ENCODE peak calls at places on chromosomes 5 and 9, in six cellular contexts. One of them, this sample, is unnamed.

GRCh38 chr9:132478353-132478752 is 68.3 kb downstream of the CFAP77 start:
- DNase-seq in epithelial cell of esophagus: no peak
- DNase-seq in B cell: no peak
- DNase-seq in right atrium auricular region: no peak
- DNase-seq in dorsolateral prefrontal cortex: no peak
- DNase-seq in fibroblast of lung: no peak
- DNase-seq in this sample: no peak

GRCh38 chr9:115114541-115114940 is 3.4 kb downstream of the TNC start:
- DNase-seq in dorsolateral prefrontal cortex: no peak
- DNase-seq in fibroblast of lung: no peak
- DNase-seq in right atrium auricular region: no peak
- DNase-seq in epithelial cell of esophagus: no peak
- DNase-seq in B cell: no peak
- DNase-seq in this sample: no peak

GRCh38 chr9:106920701-106921283 is 57.8 kb downstream of the ZNF462 start:
- DNase-seq in B cell: no peak
- DNase-seq in dorsolateral prefrontal cortex: no peak
- DNase-seq in right atrium auricular region: no peak
- DNase-seq in epithelial cell of esophagus: peak; percentile 60
- DNase-seq in fibroblast of lung: peak; percentile 41
- DNase-seq in this sample: no peak

GRCh38 chr5:123033157-123033671 is 3.3 kb downstream of the PPIC start:
- DNase-seq in fibroblast of lung: no peak
- DNase-seq in right atrium auricular region: no peak
- DNase-seq in dorsolateral prefrontal cortex: no peak
- DNase-seq in B cell: no peak
- DNase-seq in epithelial cell of esophagus: peak; percentile 37
- DNase-seq in this sample: no peak

GRCh38 chr5:132782101-132782500 is 5.1 kb upstream of the SEPTIN8 start:
- DNase-seq in dorsolateral prefrontal cortex: no peak
- DNase-seq in fibroblast of lung: peak; percentile 25
- DNase-seq in right atrium auricular region: no peak
- DNase-seq in epithelial cell of esophagus: peak; percentile 69
- DNase-seq in B cell: no peak
- DNase-seq in this sample: no peak

GRCh38 chr9:129650680-129651235 is 8.8 kb upstream of the ASB6 start:
- DNase-seq in right atrium auricular region: no peak
- DNase-seq in fibroblast of lung: no peak
- DNase-seq in dorsolateral prefrontal cortex: no peak
- DNase-seq in epithelial cell of esophagus: peak; percentile 76
- DNase-seq in B cell: no peak
- DNase-seq in this sample: no peak

GRCh38 chr5:14188778-14189177 is 45.6 kb downstream of the TRIO start:
- DNase-seq in epithelial cell of esophagus: no peak
- DNase-seq in fibroblast of lung: no peak
- DNase-seq in right atrium auricular region: no peak
- DNase-seq in dorsolateral prefrontal cortex: no peak
- DNase-seq in B cell: no peak
- DNase-seq in this sample: no peak

GRCh38 chr5:55982957-55983381 is 11.8 kb downstream of the IL6ST start:
- DNase-seq in dorsolateral prefrontal cortex: no peak
- DNase-seq in epithelial cell of esophagus: peak; percentile 12
- DNase-seq in B cell: no peak
- DNase-seq in fibroblast of lung: no peak
- DNase-seq in right atrium auricular region: no peak
- DNase-seq in this sample: no peak

GRCh38 chr9:131817073-131817472 is 77.2 kb upstream of the RAPGEF1 start:
- DNase-seq in dorsolateral prefrontal cortex: no peak
- DNase-seq in fibroblast of lung: no peak
- DNase-seq in epithelial cell of esophagus: no peak
- DNase-seq in right atrium auricular region: no peak
- DNase-seq in B cell: no peak
- DNase-seq in this sample: no peak

GRCh38 chr9:99162759-99163364 is 57.9 kb downstream of the TGFBR1 start:
- DNase-seq in right atrium auricular region: no peak
- DNase-seq in epithelial cell of esophagus: peak; percentile 35
- DNase-seq in B cell: peak; percentile 63
- DNase-seq in fibroblast of lung: peak; percentile 67
- DNase-seq in dorsolateral prefrontal cortex: no peak
- DNase-seq in this sample: peak; percentile 58

GRCh38 chr5:176734756-176735342 is 75.5 kb upstream of the UNC5A start:
- DNase-seq in epithelial cell of esophagus: no peak
- DNase-seq in B cell: no peak
- DNase-seq in dorsolateral prefrontal cortex: no peak
- DNase-seq in fibroblast of lung: no peak
- DNase-seq in right atrium auricular region: no peak
- DNase-seq in this sample: no peak

GRCh38 chr9:91750343-91750742 is 199.7 kb downstream of the ROR2 start:
- DNase-seq in right atrium auricular region: no peak
- DNase-seq in fibroblast of lung: no peak
- DNase-seq in dorsolateral prefrontal cortex: no peak
- DNase-seq in B cell: no peak
- DNase-seq in epithelial cell of esophagus: no peak
- DNase-seq in this sample: no peak

GRCh38 chr9:130263601-130264413 is 1.8 kb upstream of the HMCN2 start:
- DNase-seq in epithelial cell of esophagus: peak; percentile 36
- DNase-seq in fibroblast of lung: no peak
- DNase-seq in B cell: no peak
- DNase-seq in right atrium auricular region: no peak
- DNase-seq in dorsolateral prefrontal cortex: no peak
- DNase-seq in this sample: peak; percentile 4

GRCh38 chr9:124257865-124258764 is at the start of gene NEK6:
- DNase-seq in right atrium auricular region: no peak
- DNase-seq in epithelial cell of esophagus: peak; percentile 62
- DNase-seq in B cell: peak; percentile 80
- DNase-seq in fibroblast of lung: peak; percentile 62
- DNase-seq in dorsolateral prefrontal cortex: no peak
- DNase-seq in this sample: peak; percentile 70

GRCh38 chr5:40017151-40017550 is 592.4 kb upstream of the DAB2 start:
- DNase-seq in dorsolateral prefrontal cortex: no peak
- DNase-seq in right atrium auricular region: no peak
- DNase-seq in B cell: no peak
- DNase-seq in epithelial cell of esophagus: peak; percentile 73
- DNase-seq in fibroblast of lung: no peak
- DNase-seq in this sample: no peak

GRCh38 chr9:35618854-35619799 is 914 bp upstream of the CD72 start:
- DNase-seq in dorsolateral prefrontal cortex: no peak
- DNase-seq in B cell: peak; percentile 79
- DNase-seq in epithelial cell of esophagus: no peak
- DNase-seq in right atrium auricular region: no peak
- DNase-seq in fibroblast of lung: peak; percentile 51
- DNase-seq in this sample: peak; percentile 60

GRCh38 chr5:150626853-150627276 is 13.6 kb upstream of the SYNPO start:
- DNase-seq in B cell: peak; percentile 14
- DNase-seq in right atrium auricular region: no peak
- DNase-seq in dorsolateral prefrontal cortex: no peak
- DNase-seq in fibroblast of lung: no peak
- DNase-seq in epithelial cell of esophagus: peak; percentile 70
- DNase-seq in this sample: no peak

GRCh38 chr9:22037954-22038690 is 29.0 kb upstream of the CDKN2B start:
- DNase-seq in B cell: peak; percentile 26
- DNase-seq in right atrium auricular region: no peak
- DNase-seq in fibroblast of lung: peak; percentile 86
- DNase-seq in dorsolateral prefrontal cortex: no peak
- DNase-seq in epithelial cell of esophagus: peak; percentile 67
- DNase-seq in this sample: no peak

GRCh38 chr5:90221947-90222346 is 187.6 kb downstream of the CETN3 start:
- DNase-seq in B cell: no peak
- DNase-seq in dorsolateral prefrontal cortex: no peak
- DNase-seq in fibroblast of lung: no peak
- DNase-seq in right atrium auricular region: no peak
- DNase-seq in epithelial cell of esophagus: peak; percentile 82
- DNase-seq in this sample: no peak

GRCh38 chr9:72909428-72909827 is 43.4 kb downstream of the ALDH1A1 start:
- DNase-seq in fibroblast of lung: no peak
- DNase-seq in B cell: no peak
- DNase-seq in epithelial cell of esophagus: no peak
- DNase-seq in right atrium auricular region: no peak
- DNase-seq in dorsolateral prefrontal cortex: no peak
- DNase-seq in this sample: no peak

GRCh38 chr5:118598311-118598710 is 390.0 kb downstream of the DTWD2 start:
- DNase-seq in right atrium auricular region: no peak
- DNase-seq in B cell: no peak
- DNase-seq in epithelial cell of esophagus: no peak
- DNase-seq in dorsolateral prefrontal cortex: no peak
- DNase-seq in fibroblast of lung: no peak
- DNase-seq in this sample: no peak

DNA sequence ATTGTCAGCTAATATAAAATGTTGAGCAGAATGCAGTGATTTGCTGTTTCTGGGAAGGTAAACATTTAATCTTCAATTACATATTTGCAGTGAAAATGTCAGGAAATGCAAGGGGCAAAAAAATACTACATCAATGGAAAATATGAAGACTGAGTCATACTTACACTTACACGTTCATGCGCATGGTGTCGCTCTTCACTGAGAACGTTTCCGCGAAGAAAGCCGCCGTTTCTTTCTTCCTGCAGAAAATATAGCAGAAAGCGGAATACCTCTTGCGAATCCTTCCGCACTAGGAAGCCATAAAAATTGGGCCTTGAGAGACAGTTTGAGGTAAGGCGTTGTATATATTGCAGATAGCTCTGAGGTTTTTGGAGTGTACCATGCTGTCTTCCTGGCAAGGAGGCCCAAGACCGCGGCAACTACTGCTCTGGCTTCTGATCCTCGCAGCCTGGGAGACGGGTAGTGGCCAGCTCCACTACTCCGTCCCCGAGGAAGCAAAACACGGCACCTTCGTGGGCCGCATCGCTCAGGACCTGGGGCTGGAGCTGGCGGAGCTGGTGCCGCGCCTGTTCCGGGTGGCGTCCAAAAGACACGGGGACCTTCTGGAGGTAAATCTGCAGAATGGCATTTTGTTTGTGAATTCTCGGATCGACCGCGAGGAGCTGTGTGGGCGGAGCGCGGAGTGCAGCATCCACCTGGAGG is at the start of gene PCDHA13:
- DNase-seq in fibroblast of lung: no peak
- DNase-seq in dorsolateral prefrontal cortex: no peak
- DNase-seq in epithelial cell of esophagus: peak; percentile 39
- DNase-seq in right atrium auricular region: no peak
- DNase-seq in B cell: no peak
- DNase-seq in this sample: no peak
- TF ChIP-seq CTCF in fibroblast of lung: no peak
- TF ChIP-seq CTCF in dorsolateral prefrontal cortex: peak; percentile 55
- TF ChIP-seq CTCF in epithelial cell of esophagus: peak; percentile 22
- TF ChIP-seq CTCF in right atrium auricular region: peak; percentile 51
- TF ChIP-seq CTCF in B cell: no peak
- TF ChIP-seq CTCF in this sample: no peak

GRCh38 chr5:158165647-158166046 is 306.7 kb upstream of the CLINT1 start:
- DNase-seq in epithelial cell of esophagus: no peak
- DNase-seq in fibroblast of lung: no peak
- DNase-seq in right atrium auricular region: no peak
- DNase-seq in B cell: no peak
- DNase-seq in dorsolateral prefrontal cortex: no peak
- DNase-seq in this sample: no peak
- TF ChIP-seq CTCF in epithelial cell of esophagus: no peak
- TF ChIP-seq CTCF in fibroblast of lung: no peak
- TF ChIP-seq CTCF in right atrium auricular region: no peak
- TF ChIP-seq CTCF in B cell: no peak
- TF ChIP-seq CTCF in dorsolateral prefrontal cortex: no peak
- TF ChIP-seq CTCF in this sample: no peak

DNA sequence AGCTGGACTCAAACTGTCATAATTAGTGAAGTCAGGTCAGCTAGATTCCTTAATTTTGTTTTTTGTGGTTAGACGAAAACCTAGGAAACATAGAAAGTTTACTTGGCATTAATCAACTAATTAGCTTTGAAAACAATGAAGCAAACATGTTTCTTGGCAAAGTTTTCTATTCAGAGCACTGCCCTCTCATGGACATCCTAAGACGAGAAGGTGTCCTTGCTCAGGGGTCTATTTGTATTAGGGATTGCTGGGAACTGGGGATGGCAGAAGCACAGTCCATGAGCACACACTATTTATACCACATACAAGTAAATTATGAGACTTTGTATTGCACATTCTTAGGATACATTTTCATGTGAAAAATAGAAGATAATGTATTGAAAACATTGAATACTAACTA is 49.7 kb downstream of the POC5 start:
- DNase-seq in fibroblast of lung: no peak
- DNase-seq in epithelial cell of esophagus: no peak
- DNase-seq in right atrium auricular region: no peak
- DNase-seq in dorsolateral prefrontal cortex: no peak
- DNase-seq in B cell: no peak
- DNase-seq in this sample: no peak
- TF ChIP-seq CTCF in fibroblast of lung: no peak
- TF ChIP-seq CTCF in epithelial cell of esophagus: no peak
- TF ChIP-seq CTCF in right atrium auricular region: peak; percentile 31
- TF ChIP-seq CTCF in dorsolateral prefrontal cortex: no peak
- TF ChIP-seq CTCF in B cell: no peak
- TF ChIP-seq CTCF in this sample: no peak

GRCh38 chr5:37495210-37495609 is 116.1 kb downstream of the WDR70 start:
- DNase-seq in right atrium auricular region: no peak
- DNase-seq in fibroblast of lung: peak; percentile 49
- DNase-seq in epithelial cell of esophagus: no peak
- DNase-seq in dorsolateral prefrontal cortex: no peak
- DNase-seq in B cell: no peak
- DNase-seq in this sample: no peak
- TF ChIP-seq CTCF in right atrium auricular region: peak; percentile 27
- TF ChIP-seq CTCF in fibroblast of lung: no peak
- TF ChIP-seq CTCF in epithelial cell of esophagus: peak; percentile 22
- TF ChIP-seq CTCF in dorsolateral prefrontal cortex: peak; percentile 26
- TF ChIP-seq CTCF in B cell: no peak
- TF ChIP-seq CTCF in this sample: no peak

This sample was measured in GM10248.